ENCODE peak calls at places on chromosomes 11 and 22, in six cellular contexts. B is stomach, F is fibroblast of lung, H is body of pancreas, O is fibroblast of the aortic adventitia, W is heart right ventricle. K is an unnamed sample.
A peak's percentile ranks its signal among the peaks of the same experiment; 100 is the strongest.

GRCh38 chr11:80393210-80393609 is 952.4 kb upstream of the TENM4 start:
- DNase-seq in F (no peak), H (no peak), B (no peak), W (no peak), O (no peak), K (no peak)

GRCh38 chr11:44264761-44265160 is 45.2 kb downstream of the ALX4 start:
- DNase-seq in W (no peak), B (no peak), O (no peak), F (no peak), H (no peak), K (no peak)

GRCh38 chr22:46090051-46090591 is 60.2 kb upstream of the PPARA start:
- DNase-seq in B (peak; percentile 85), F (no peak), W (peak; percentile 47), O (peak; percentile 42), H (peak; percentile 84), K (no peak)

GRCh38 chr11:85950317-85951048 is 95.3 kb downstream of the CCDC83 start:
- DNase-seq in B (no peak), O (no peak), H (no peak), W (no peak), F (no peak), K (no peak)

GRCh38 chr11:1134848-1135445 is 22.8 kb upstream of the MUC5AC start:
- DNase-seq in W (no peak), F (no peak), O (no peak), B (no peak), H (no peak), K (no peak)

GRCh38 chr11:36312593-36312990 is 16.5 kb downstream of the PRR5L start:
- DNase-seq in W (no peak), B (no peak), O (no peak), H (no peak), F (peak; percentile 94), K (peak; percentile 70)

GRCh38 chr11:57899378-57899777 is 124.3 kb upstream of the OR9Q1 start:
- DNase-seq in W (no peak), B (no peak), H (no peak), O (no peak), F (no peak), K (no peak)

GRCh38 chr11:2178906-2179494 is 7.4 kb upstream of the TH start:
- DNase-seq in F (peak; percentile 53), B (no peak), W (no peak), H (no peak), O (no peak), K (no peak)

GRCh38 chr22:27706489-27706888 is 95.1 kb downstream of the MN1 start:
- DNase-seq in W (no peak), O (no peak), F (no peak), H (no peak), B (no peak), K (no peak)

GRCh38 chr11:44368886-44369285 is 58.9 kb upstream of the ALX4 start:
- DNase-seq in O (no peak), B (no peak), H (no peak), F (no peak), W (no peak), K (no peak)

GRCh38 chr11:122673706-122674105 is 18.2 kb downstream of the UBASH3B start:
- DNase-seq in H (no peak), F (peak; percentile 63), O (peak; percentile 43), W (no peak), B (no peak), K (no peak)

GRCh38 chr11:70158201-70158600 is 44.9 kb upstream of the FADD start:
- DNase-seq in F (peak; percentile 13), B (no peak), H (no peak), W (no peak), O (peak; percentile 6), K (no peak)

GRCh38 chr11:71342951-71343827 is 90.8 kb upstream of the SHANK2 start:
- DNase-seq in O (peak; percentile 13), F (peak; percentile 12), W (no peak), B (peak; percentile 58), H (peak; percentile 72), K (no peak)

GRCh38 chr11:117256573-117256972 is 24.1 kb downstream of the RNF214 start:
- DNase-seq in O (peak; percentile 36), B (no peak), W (no peak), F (peak; percentile 55), H (no peak), K (no peak)

GRCh38 chr11:2796091-2796490 is 89.5 kb downstream of the CDKN1C start:
- DNase-seq in O (no peak), H (peak; percentile 13), B (no peak), F (no peak), W (peak; percentile 13), K (no peak)

GRCh38 chr11:134916829-134917228 is 504.8 kb upstream of the B3GAT1 start:
- DNase-seq in W (no peak), O (peak; percentile 16), F (no peak), B (no peak), H (no peak), K (no peak)

GRCh38 chr11:28460348-28460747 is 352.2 kb downstream of the METTL15 start:
- DNase-seq in F (peak; percentile 36), H (no peak), O (peak; percentile 15), B (no peak), W (no peak), K (no peak)

GRCh38 chr11:9838229-9838628 is 174.4 kb downstream of the SWAP70 start:
- DNase-seq in F (peak; percentile 49), O (peak; percentile 50), W (no peak), B (no peak), H (no peak), K (no peak)

GRCh38 chr11:123653997-123654565 is 343 bp downstream of the SCN3B start:
- DNase-seq in O (peak; percentile 35), H (peak; percentile 56), B (peak; percentile 32), W (peak; percentile 51), F (peak; percentile 31), K (no peak)

GRCh38 chr11:114147389-114148382 is 88.2 kb downstream of the ZBTB16 start:
- DNase-seq in F (peak; percentile 56), W (no peak), B (peak; percentile 57), O (peak; percentile 23), H (no peak), K (no peak)

GRCh38 chr11:73182824-73183321 is 35.2 kb upstream of the P2RY2 start:
- DNase-seq in B (peak; percentile 40), H (peak; percentile 69), W (peak; percentile 58), F (no peak), O (peak; percentile 22), K (no peak)

GRCh38 chr11:27094062-27094587 is 53.5 kb downstream of the BBOX1 start:
- DNase-seq in O (no peak), F (no peak), B (no peak), H (no peak), W (no peak), K (no peak)

GRCh38 chr11:105230586-105230985 is 91.0 kb upstream of the CARD18 start:
- DNase-seq in O (no peak), H (no peak), B (no peak), F (no peak), W (no peak), K (no peak)

GRCh38 chr22:41563051-41563711 is 2.4 kb downstream of the CSDC2 start:
- DNase-seq in O (peak; percentile 65), F (peak; percentile 84), H (no peak), B (no peak), W (no peak), K (peak; percentile 70)

GRCh38 chr11:34840736-34841386 is 75.3 kb downstream of the APIP start:
- DNase-seq in O (no peak), F (no peak), W (no peak), H (peak; percentile 28), B (peak; percentile 28), K (no peak)
- TF ChIP-seq CTCF in O (peak; percentile 40), F (peak; percentile 35), W (no peak), H (peak; percentile 51), B (peak; percentile 23), K (peak; percentile 47)

DNA sequence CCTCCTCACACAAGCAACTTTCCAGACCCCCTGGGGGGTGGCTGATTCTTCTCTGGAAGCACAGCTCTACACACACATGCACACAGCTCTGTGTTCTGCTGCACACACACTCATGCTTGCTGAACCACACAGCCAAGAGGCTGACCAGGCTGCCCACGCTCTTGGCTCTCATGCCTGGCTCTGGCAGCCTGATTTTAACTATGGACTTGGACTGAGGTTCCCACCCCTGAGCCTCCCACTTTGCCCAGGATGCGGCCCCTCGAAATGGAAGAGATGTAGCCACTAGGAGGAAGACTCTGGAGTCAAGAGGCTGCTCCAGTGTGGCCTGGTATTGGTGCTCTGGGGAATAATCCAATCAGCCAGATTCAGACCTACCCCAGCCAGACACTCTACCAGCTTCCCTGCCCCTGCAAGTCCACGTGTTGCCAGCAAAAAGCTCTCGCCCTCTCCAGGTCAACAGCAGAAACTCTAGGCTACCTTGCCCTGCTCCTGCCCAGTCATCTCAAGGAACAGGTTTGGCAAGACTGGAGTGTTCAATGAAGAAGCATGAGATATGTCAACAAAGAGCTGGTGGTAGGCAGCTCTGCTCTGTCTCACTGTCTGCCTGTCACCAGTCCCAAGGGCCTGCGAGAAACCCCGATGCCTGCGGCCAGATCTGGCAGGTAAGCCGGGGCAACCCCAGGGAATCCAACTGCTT is 8.8 kb upstream of the CASTOR1 start:
- DNase-seq in O (no peak), H (no peak), F (no peak), W (no peak), B (peak; percentile 78), K (no peak)
- TF ChIP-seq CTCF in O (no peak), H (no peak), F (no peak), W (no peak), B (no peak), K (no peak)

DNA sequence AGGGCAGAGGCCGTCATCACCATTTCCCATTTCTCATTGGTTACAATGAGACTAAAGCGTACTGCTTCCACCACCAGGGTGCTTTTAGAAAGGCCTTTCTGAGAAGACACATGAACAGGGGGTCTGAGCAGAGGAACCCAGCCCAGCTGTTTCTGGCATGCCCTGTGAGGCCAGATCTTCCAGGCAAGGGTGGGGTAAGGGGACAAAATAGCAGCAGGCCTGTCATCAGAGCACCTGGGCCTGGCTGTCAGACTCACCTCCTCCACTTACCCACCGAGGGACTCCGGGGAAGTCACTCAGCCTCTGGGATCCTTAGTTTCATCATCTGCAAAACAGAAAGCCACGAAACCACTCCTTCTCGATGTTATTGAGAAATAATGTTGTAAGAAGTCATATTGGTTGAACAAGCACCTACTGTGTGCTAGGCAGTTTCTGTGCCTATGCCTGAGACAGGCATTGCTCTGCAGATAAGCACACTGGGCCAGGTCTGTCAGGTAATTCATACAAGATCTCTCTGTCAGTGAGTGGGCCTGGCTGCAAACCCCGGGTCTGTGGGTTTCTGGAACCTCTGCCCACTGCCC is 8.8 kb upstream of the WNT11 start:
- DNase-seq in O (no peak), H (no peak), B (no peak), F (no peak), W (peak; percentile 1), K (no peak)
- TF ChIP-seq CTCF in O (no peak), H (no peak), B (no peak), F (no peak), W (no peak), K (no peak)

DNA sequence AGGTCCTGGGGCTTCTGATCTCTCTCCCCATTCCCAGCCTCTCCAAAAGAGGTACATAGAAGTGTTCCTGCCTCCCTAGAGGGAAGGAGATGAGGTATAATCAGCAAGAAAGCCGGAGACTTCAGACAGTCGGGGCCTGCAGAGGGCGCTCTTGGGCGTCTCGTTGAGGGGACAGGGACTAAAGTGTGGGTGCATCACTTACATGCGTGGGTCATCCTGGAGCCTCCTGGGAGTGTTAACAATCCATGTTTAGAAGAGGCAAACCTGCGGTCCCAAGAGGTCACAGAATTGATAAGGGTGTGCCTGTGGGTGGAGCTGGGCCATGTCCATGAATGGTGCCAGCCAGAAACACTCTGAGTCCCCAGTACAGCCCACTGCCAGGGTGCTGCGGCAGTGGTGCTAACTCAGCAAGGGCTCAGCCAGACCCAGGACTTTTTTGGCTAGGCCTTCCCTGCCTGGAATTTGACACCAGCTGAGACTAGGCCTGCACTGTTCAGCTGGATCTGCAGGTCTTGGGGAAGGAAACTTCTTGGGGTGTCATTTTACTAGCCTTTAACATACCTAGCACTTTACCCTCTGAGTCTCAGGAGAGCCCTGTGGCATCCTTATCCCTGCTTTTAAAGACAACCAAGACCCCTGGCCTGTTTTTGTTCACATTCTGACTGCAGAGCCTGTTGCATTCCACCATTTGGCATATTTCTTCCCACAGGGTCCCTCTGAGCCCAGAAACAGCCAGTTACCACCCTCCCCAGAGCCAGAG is 5.5 kb downstream of the YDJC start:
- DNase-seq in O (peak; percentile 37), H (no peak), F (peak; percentile 38), W (peak; percentile 41), B (no peak), K (no peak)
- TF ChIP-seq CTCF in O (peak; percentile 45), H (no peak), F (peak; percentile 59), W (peak; percentile 32), B (no peak), K (peak; percentile 51)

K was measured in BJ.